ENCODE peak calls at places on chromosome 12, in eight cellular contexts. L is GM12892; P is stimulated activated CD4-positive, alpha-beta T cell treated with anti-CD3 and anti-CD28 coated beads, TNF-alpha, amount 100 ng/mL, for 1 hour; U is choroid plexus epithelial cell; X is ELR; R is NCI-H460; W is kidney; N is skeletal muscle cell. G is an unnamed sample.

GRCh38 chr12:121576851-121577391 is 3.9 kb downstream of the KDM2B start:
- DNase-seq in L (no peak), W (no peak), R (no peak), N (peak), X (peak), P (no peak), U (peak), G (no peak)

GRCh38 chr12:57940915-57941164 is 527 bp upstream of the ATP23 start:
- DNase-seq in U (no peak), W (no peak), N (no peak), L (no peak), X (no peak), P (no peak), R (no peak), G (no peak)

GRCh38 chr12:12984119-12984518 is 15.9 kb downstream of the HEBP1 start:
- DNase-seq in P (no peak), L (no peak), N (no peak), X (no peak), U (no peak), R (no peak), W (no peak), G (no peak)

GRCh38 chr12:26465419-26466097 is 270.2 kb downstream of the SSPN start:
- DNase-seq in P (no peak), W (no peak), R (no peak), L (no peak), N (no peak), U (peak), X (no peak), G (no peak)

GRCh38 chr12:120175062-120175461 is 19.5 kb downstream of the GCN1 start:
- DNase-seq in R (no peak), W (no peak), X (no peak), U (no peak), N (no peak), P (no peak), L (no peak), G (no peak)

GRCh38 chr12:57888407-57889157 is 42.1 kb upstream of the CTDSP2 start:
- DNase-seq in U (peak), N (no peak), R (no peak), L (no peak), P (no peak), X (peak), W (peak), G (no peak)

GRCh38 chr12:97181571-97182265 is 274.7 kb downstream of the NEDD1 start:
- DNase-seq in W (no peak), P (no peak), X (no peak), N (no peak), U (no peak), L (no peak), R (no peak), G (no peak)

GRCh38 chr12:27206801-27207502 is 37.1 kb upstream of the STK38L start:
- DNase-seq in P (no peak), L (no peak), W (no peak), U (no peak), N (no peak), X (no peak), R (no peak), G (no peak)